ENCODE peak calls at places on chromosomes 1 and 21, in four cellular contexts. B is A549, R is GM12878, N is HepG2. K is an unnamed sample.

GRCh38 chr21:45264146-45264918 is 23.4 kb downstream of the POFUT2 start:
- DNase-seq in B (no peak), N (no peak), R (no peak), K (peak; percentile 33)

GRCh38 chr1:43973981-43974442 is 748 bp upstream of the ATP6V0B start:
- DNase-seq in B (peak; percentile 46), N (no peak), R (no peak), K (no peak)

GRCh38 chr1:183942933-183943693 is 94.4 kb downstream of the COLGALT2 start:
- DNase-seq in R (peak; percentile 34), B (no peak), N (no peak), K (no peak)

GRCh38 chr1:93681549-93682412 is at the start of gene BCAR3:
- DNase-seq in R (no peak), N (no peak), B (no peak), K (peak; percentile 89)

GRCh38 chr1:163885510-163885909 is 563.8 kb downstream of the NUF2 start:
- DNase-seq in N (no peak), B (no peak), R (no peak), K (no peak)

GRCh38 chr1:54384921-54385726 is 21.1 kb downstream of the SSBP3 start:
- DNase-seq in R (no peak), B (no peak), N (no peak), K (no peak)

GRCh38 chr1:61081637-61082335 is 575 bp upstream of the NFIA start:
- DNase-seq in B (peak; percentile 66), R (no peak), N (peak; percentile 83), K (peak; percentile 40)

GRCh38 chr1:226268421-226269124 is 40.4 kb downstream of the LIN9 start:
- DNase-seq in R (no peak), N (no peak), B (peak; percentile 7), K (no peak)

GRCh38 chr1:183124259-183124658 is 61.8 kb upstream of the LAMC2 start:
- DNase-seq in B (no peak), N (no peak), R (no peak), K (peak; percentile 7)

GRCh38 chr21:44998086-44998620 is 58.3 kb downstream of the SLX9 start:
- DNase-seq in B (no peak), R (no peak), N (no peak), K (no peak)

GRCh38 chr1:223844521-223844961 is 1.2 kb downstream of the TP53BP2 start:
- DNase-seq in B (no peak), N (no peak), R (no peak), K (no peak)

GRCh38 chr1:200724064-200724463 is 14.6 kb upstream of the CAMSAP2 start:
- DNase-seq in N (no peak), B (no peak), R (no peak), K (no peak)

GRCh38 chr1:91769698-91770232 is 116.2 kb downstream of the TGFBR3 start:
- DNase-seq in N (no peak), R (no peak), B (no peak), K (no peak)
- TF ChIP-seq MAX in N (no peak), R (no peak), B (no peak), K (no peak)

DNA sequence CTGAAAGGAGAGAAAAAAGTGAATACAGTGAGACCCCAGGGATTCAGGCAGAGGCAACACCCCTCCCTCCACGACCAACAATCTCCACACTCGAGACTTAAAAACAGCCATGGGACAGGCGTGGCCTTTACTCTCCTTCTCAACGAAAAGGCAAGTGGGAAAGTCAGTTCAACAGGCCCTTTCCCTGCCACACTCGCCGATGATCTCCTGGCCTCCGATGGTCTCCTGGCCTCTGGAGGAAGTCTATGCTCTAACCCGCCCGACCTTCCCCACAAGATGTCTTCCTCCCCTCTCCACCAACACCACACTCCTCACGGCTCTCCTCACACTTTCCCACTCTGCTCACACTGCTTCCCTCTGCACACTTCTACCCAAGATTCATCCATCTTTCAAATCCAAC is 7.6 kb downstream of the PSMG1 start:
- DNase-seq in R (no peak), N (no peak), B (no peak), K (no peak)
- TF ChIP-seq PBX3 in R (no peak), N (no peak), B (no peak), K (no peak)

DNA sequence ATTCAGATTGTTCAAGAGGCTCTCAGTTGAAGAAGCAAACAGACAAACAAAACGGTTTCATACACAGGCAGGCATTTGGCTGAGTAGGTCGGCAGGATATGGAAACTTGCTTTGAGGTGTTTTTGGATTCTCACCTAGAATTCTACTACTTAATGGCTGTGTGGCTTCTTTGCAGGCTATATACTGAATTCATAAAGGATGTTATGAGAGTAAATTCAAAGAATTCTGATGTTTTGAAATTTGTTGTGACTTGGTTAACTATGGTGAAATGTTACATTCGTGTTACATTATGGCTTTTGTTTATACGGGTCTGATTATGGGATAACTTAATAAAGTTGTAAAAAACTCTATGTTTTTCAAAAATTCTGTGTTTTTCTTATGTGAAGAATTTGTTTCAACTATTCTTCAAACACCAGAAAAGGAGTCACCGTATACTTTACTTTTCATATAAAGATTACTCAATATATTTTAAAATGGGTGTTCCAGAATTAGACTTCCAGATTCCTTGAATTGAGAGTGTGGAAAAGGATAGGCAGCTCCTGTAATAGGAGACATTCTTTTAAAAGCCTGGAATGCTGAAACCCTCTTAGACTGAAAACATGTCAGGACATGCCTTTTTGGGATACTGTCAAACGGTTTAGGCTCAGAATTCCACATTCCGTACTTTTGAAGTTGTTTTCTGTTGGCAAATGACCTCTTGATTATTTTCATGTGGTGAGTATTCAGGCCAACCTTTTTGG is 8.2 kb upstream of the IRF2BP2 start:
- DNase-seq in N (peak; percentile 79), B (no peak), R (no peak), K (no peak)
- TF ChIP-seq MAX in N (no peak), B (no peak), R (no peak), K (peak; percentile 41)

GRCh38 chr21:34360488-34361241 is 3.1 kb upstream of the KCNE2 start:
- DNase-seq in N (no peak), R (no peak), B (no peak), K (no peak)
- TF ChIP-seq PBX3 in N (no peak), R (no peak), B (no peak), K (no peak)

GRCh38 chr1:29081201-29081600 is 42.5 kb downstream of the TMEM200B start:
- DNase-seq in R (no peak), N (no peak), B (no peak), K (no peak)
- TF ChIP-seq MAX in R (no peak), N (no peak), B (no peak), K (no peak)

DNA sequence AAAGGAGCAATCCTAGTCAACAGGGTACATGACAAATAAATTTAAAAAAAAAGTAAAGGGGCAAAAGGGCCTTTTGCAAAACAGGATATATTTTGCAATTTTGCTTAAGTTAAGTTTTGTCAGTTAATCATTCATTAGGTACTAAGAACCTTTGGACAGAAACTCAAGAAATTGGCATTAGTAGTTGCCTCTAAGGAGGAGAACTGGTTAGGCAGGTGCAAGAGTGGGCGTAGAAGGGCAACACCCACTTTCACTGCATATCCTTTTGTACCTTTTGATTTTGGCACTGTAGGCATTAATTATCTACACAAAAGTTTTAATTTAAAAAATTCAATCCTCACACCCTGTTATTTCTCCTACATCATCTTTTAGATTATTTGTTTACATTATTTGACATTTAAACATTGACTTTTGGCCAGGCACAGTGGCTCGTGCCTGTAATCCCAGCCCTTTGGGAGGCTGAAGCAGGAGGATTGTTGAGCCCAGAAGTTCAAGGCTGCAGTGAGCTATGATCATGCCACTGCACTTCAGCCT is 4.3 kb downstream of the DDAH1 start:
- DNase-seq in B (no peak), R (no peak), N (peak; percentile 65), K (no peak)
- TF ChIP-seq PBX3 in B (no peak), R (no peak), N (no peak), K (no peak)

DNA sequence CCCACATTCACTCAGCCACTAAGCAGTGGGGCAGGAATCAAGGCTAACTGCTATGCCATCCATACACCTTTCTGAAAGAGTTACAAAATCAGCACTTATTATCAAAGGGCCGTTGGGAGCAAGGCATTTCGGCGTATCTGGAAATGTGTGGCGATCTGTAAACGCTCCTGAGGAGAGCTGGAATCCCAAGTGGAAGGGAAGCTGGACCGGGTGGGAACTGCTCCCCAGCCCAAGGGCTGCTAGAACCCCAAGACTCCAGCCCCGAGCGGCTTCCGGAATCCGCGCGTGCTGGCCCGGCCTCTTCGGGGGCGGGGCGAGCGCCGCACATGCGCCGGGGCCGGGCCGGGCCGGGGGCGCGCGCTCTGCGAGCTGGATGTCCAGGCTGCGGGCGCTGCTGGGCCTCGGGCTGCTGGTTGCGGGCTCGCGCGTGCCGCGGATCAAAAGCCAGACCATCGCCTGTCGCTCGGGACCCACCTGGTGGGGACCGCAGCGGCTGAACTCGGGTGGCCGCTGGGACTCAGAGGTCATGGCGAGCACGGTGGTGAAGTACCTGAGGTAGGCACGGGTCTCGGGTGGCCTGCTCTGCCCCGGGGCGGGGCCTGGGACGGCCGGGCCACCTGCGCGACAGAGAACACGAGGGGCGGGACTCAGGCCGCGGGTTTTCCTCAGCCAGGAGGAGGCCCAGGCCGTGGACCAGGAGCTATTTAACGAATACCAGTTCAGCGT is at the start of gene NAXE:
- DNase-seq in B (peak; percentile 79), N (peak; percentile 36), R (no peak), K (peak; percentile 95)
- TF ChIP-seq MAX in B (peak; percentile 68), N (no peak), R (no peak), K (no peak)

DNA sequence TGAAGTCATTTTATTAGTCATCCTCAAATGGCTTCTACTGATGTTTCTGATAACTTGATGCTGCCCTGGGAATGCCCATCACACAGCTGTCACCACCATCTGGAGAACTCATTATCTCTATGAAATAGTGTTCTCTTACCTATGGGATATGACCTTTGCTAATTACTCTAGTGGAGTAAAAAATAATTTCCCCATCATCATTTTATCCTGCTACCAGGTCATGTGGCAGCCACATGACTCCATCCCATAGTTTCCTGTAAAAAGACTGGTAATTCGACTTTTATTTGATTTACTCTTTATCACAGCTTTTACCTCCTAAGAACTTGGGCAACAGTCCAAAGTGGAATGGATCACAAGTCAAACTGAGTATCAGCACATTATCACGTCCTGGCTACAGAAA is 76.1 kb upstream of the USP25 start:
- DNase-seq in R (no peak), N (no peak), B (no peak), K (peak; percentile 61)
- TF ChIP-seq PBX3 in R (no peak), N (no peak), B (no peak), K (no peak)

GRCh38 chr1:37948160-37948559 is 1.3 kb upstream of the INPP5B start:
- DNase-seq in N (no peak), B (no peak), R (no peak), K (no peak)

GRCh38 chr1:37945743-37946702 is 830 bp downstream of the INPP5B start:
- DNase-seq in B (peak; percentile 43), R (no peak), N (peak; percentile 55), K (peak; percentile 59)

GRCh38 chr1:37947364-37947763 is 511 bp upstream of the INPP5B start:
- DNase-seq in B (no peak), R (no peak), N (no peak), K (no peak)

GRCh38 chr1:37948841-37949240 is 2.0 kb upstream of the INPP5B start:
- DNase-seq in B (no peak), R (no peak), N (no peak), K (no peak)

GRCh38 chr1:37946703-37947360 is at the start of gene INPP5B:
- DNase-seq in R (peak; percentile 60), B (peak; percentile 95), N (peak; percentile 83), K (peak; percentile 97)
- TF ChIP-seq MAX in R (peak; percentile 55), B (peak; percentile 54), N (peak; percentile 80), K (peak; percentile 86)

K was measured in SK-N-SH.